ENCODE peak calls at places on chromosomes 16 and 17, in nine cellular contexts. T is progenitor cell of endocrine pancreas, Z is endodermal cell, D is cardiac muscle cell, S is amygdala, W is mesendoderm, J is fibroblast of pulmonary artery, L is fibroblast of the conjunctiva, O is epithelial cell of esophagus. M is an unnamed sample.

GRCh38 chr17:409308-409847 is 56.8 kb upstream of the RPH3AL start:
- DNase-seq in T (no peak), O (no peak), D (no peak), L (no peak), S (no peak), Z (no peak), J (no peak), W (no peak), M (no peak)

GRCh38 chr16:84673203-84673535 is 24.9 kb downstream of the KLHL36 start:
- DNase-seq in O (peak), J (no peak), Z (no peak), T (no peak), S (no peak), L (no peak), D (no peak), W (no peak), M (no peak)

GRCh38 chr16:17211797-17212196 is 259.0 kb downstream of the XYLT1 start:
- DNase-seq in L (no peak), J (no peak), Z (peak), T (no peak), W (peak), D (no peak), S (no peak), O (no peak), M (peak)

GRCh38 chr17:64694207-64694606 is 32.1 kb upstream of the SMURF2 start:
- DNase-seq in J (peak), T (no peak), D (peak), Z (no peak), L (no peak), S (no peak), W (peak), O (peak), M (no peak)

GRCh38 chr17:27336217-27336616 is 42.3 kb downstream of the WSB1 start:
- DNase-seq in Z (peak), D (no peak), O (no peak), S (no peak), L (no peak), W (no peak), J (no peak), T (no peak), M (no peak)

GRCh38 chr16:30409125-30410060 is 2.0 kb downstream of the ZNF771 start:
- DNase-seq in O (peak), S (peak), Z (peak), L (peak), T (peak), W (peak), D (peak), J (peak), M (peak)

GRCh38 chr17:21058098-21058893 is 15.5 kb upstream of the USP22 start:
- DNase-seq in Z (peak), W (peak), T (no peak), S (no peak), O (peak), L (no peak), D (peak), J (peak), M (peak)

GRCh38 chr16:75471723-75472634 is 7.5 kb upstream of the TMEM170A start:
- DNase-seq in D (peak), T (peak), S (peak), O (peak), Z (peak), L (peak), W (peak), J (peak), M (peak)

GRCh38 chr17:64107517-64108235 is 22.3 kb downstream of the ERN1 start:
- DNase-seq in W (no peak), D (no peak), O (no peak), J (no peak), S (no peak), T (no peak), Z (peak), L (no peak), M (no peak)

GRCh38 chr17:65750166-65750565 is 188.7 kb upstream of the AXIN2 start:
- DNase-seq in T (no peak), Z (no peak), S (no peak), O (peak), D (no peak), J (no peak), L (no peak), W (no peak), M (no peak)

GRCh38 chr17:2398655-2399571 is 1.9 kb downstream of the MNT start:
- DNase-seq in T (peak), D (peak), J (peak), L (no peak), O (peak), W (peak), Z (peak), S (peak), M (peak)

GRCh38 chr16:86515780-86516617 is 5.7 kb downstream of the FOXF1 start:
- DNase-seq in L (no peak), O (no peak), T (no peak), W (peak), D (peak), Z (peak), J (peak), S (no peak), M (peak)

GRCh38 chr16:52526429-52526828 is 20.5 kb downstream of the TOX3 start:
- DNase-seq in D (no peak), S (no peak), W (peak), T (no peak), L (no peak), O (no peak), J (no peak), Z (no peak), M (peak)

GRCh38 chr17:43461185-43461584 is 22.6 kb upstream of the DHX8 start:
- DNase-seq in L (no peak), T (no peak), Z (no peak), S (no peak), D (no peak), J (no peak), O (no peak), W (no peak), M (no peak)

GRCh38 chr17:39400547-39401411 is 647 bp downstream of the FBXL20 start:
- DNase-seq in L (no peak), O (peak), W (peak), J (peak), D (peak), Z (no peak), S (no peak), T (peak), M (no peak)

GRCh38 chr16:87556941-87557459 is 45.3 kb upstream of the JPH3 start:
- DNase-seq in J (peak), Z (no peak), D (peak), O (no peak), L (no peak), W (no peak), T (no peak), S (no peak), M (peak)

GRCh38 chr17:80018917-80019651 is 16.6 kb downstream of the TBC1D16 start:
- DNase-seq in Z (no peak), J (no peak), T (no peak), S (no peak), D (no peak), L (no peak), O (no peak), W (no peak), M (no peak)

GRCh38 chr17:40615295-40615988 is 32.2 kb downstream of the SMARCE1 start:
- DNase-seq in J (peak), L (peak), D (peak), W (peak), T (peak), S (no peak), O (peak), Z (peak), M (peak)

GRCh38 chr17:72726936-72727335 is 365.6 kb downstream of the SLC39A11 start:
- DNase-seq in Z (no peak), O (peak), S (no peak), W (no peak), J (no peak), T (no peak), D (no peak), L (no peak), M (no peak)

GRCh38 chr17:8997994-8998628 is 23.2 kb upstream of the NTN1 start:
- DNase-seq in D (peak), L (peak), Z (peak), S (no peak), J (peak), T (peak), O (peak), W (peak), M (peak)

GRCh38 chr17:81365148-81365600 is 30.1 kb upstream of the BAHCC1 start:
- DNase-seq in W (peak), J (peak), T (no peak), L (no peak), Z (peak), O (peak), S (no peak), D (peak), M (peak)

GRCh38 chr17:7612294-7612640 is 2.4 kb downstream of the FXR2 start:
- DNase-seq in W (no peak), S (no peak), Z (no peak), J (peak), O (no peak), L (no peak), T (no peak), D (peak), M (no peak)

GRCh38 chr16:22683730-22684280 is 130.2 kb upstream of the HS3ST2 start:
- DNase-seq in D (no peak), S (no peak), Z (no peak), T (no peak), O (no peak), W (peak), L (no peak), J (no peak), M (no peak)

GRCh38 chr16:73280366-73280765 is 232.4 kb upstream of the ZFHX3 start:
- DNase-seq in O (peak), W (no peak), L (no peak), D (no peak), J (no peak), S (no peak), Z (no peak), T (no peak), M (no peak)

GRCh38 chr17:17060001-17060929 is 18.0 kb downstream of the MPRIP start:
- DNase-seq in Z (peak), T (no peak), L (no peak), W (no peak), D (no peak), S (no peak), O (no peak), J (no peak), M (no peak)

GRCh38 chr16:10594312-10594950 is 14.0 kb upstream of the EMP2 start:
- DNase-seq in S (no peak), J (no peak), L (no peak), D (no peak), W (no peak), O (peak), T (no peak), Z (no peak), M (no peak)

GRCh38 chr16:11583889-11584565 is 2.7 kb downstream of the LITAF start:
- DNase-seq in T (no peak), L (no peak), O (no peak), J (no peak), D (no peak), Z (no peak), W (no peak), S (no peak), M (no peak)

GRCh38 chr16:88846088-88846487 is 10.7 kb downstream of the GALNS start:
- DNase-seq in W (no peak), Z (no peak), O (no peak), J (no peak), D (peak), T (no peak), L (no peak), S (no peak), M (no peak)

GRCh38 chr17:41959030-41959335 is 7.6 kb upstream of the CNP start:
- DNase-seq in S (no peak), Z (no peak), D (peak), O (no peak), J (no peak), L (no peak), W (no peak), T (no peak), M (peak)

GRCh38 chr16:18931756-18932155 is 5.5 kb upstream of the SMG1 start:
- DNase-seq in Z (no peak), O (no peak), L (no peak), W (no peak), D (no peak), J (no peak), T (no peak), S (no peak), M (no peak)

GRCh38 chr16:49473773-49474172 is 100.2 kb downstream of the C16orf78 start:
- DNase-seq in D (no peak), Z (no peak), O (no peak), W (no peak), L (no peak), S (no peak), J (no peak), T (no peak), M (no peak)

GRCh38 chr17:19991252-19991885 is 13.7 kb upstream of the AKAP10 start:
- DNase-seq in S (no peak), T (no peak), Z (peak), W (no peak), J (no peak), L (no peak), D (no peak), O (no peak), M (no peak)

GRCh38 chr17:32831223-32831622 is 45.7 kb downstream of the MYO1D start:
- DNase-seq in O (no peak), T (no peak), Z (no peak), J (no peak), L (no peak), S (no peak), W (no peak), D (no peak), M (no peak)

GRCh38 chr16:68798398-68798797 is 44.9 kb upstream of the TANGO6 start:
- DNase-seq in J (no peak), Z (no peak), L (no peak), D (no peak), W (no peak), T (no peak), S (no peak), O (peak), M (no peak)

GRCh38 chr17:65662166-65662565 is 100.7 kb upstream of the AXIN2 start:
- DNase-seq in W (no peak), S (no peak), J (peak), O (no peak), L (peak), D (peak), Z (no peak), T (no peak), M (no peak)

GRCh38 chr17:19940722-19941464 is 36.7 kb downstream of the AKAP10 start:
- DNase-seq in S (no peak), L (no peak), T (no peak), O (peak), D (peak), W (peak), Z (peak), J (peak), M (no peak)

GRCh38 chr17:39687546-39688474 is at the start of gene PGAP3:
- DNase-seq in J (peak), T (peak), Z (peak), D (peak), W (peak), L (peak), S (peak), O (peak), M (peak)

GRCh38 chr16:66717112-66717675 is 20.7 kb upstream of the CMTM4 start:
- DNase-seq in W (peak), S (peak), Z (peak), J (peak), T (no peak), D (peak), L (no peak), O (peak), M (peak)

GRCh38 chr17:7334938-7335538 is 1.3 kb upstream of the ACAP1 start:
- DNase-seq in D (no peak), J (no peak), T (no peak), W (no peak), S (no peak), L (no peak), Z (no peak), O (no peak), M (no peak)

GRCh38 chr17:41650794-41651624 is 26.6 kb upstream of the KRT17 start:
- DNase-seq in Z (peak), D (no peak), L (no peak), T (no peak), O (no peak), W (no peak), S (no peak), J (no peak), M (peak)

M was measured in H7.